ENCODE peak calls at places on chromosomes 4 and X, in four cellular contexts. Z is naive B cell, V is AG09319, D is GOT3. H is an unnamed sample.

GRCh38 chrX:20664774-20665173 is 398.1 kb upstream of the RPS6KA3 start:
- DNase-seq in V (no peak), Z (no peak), D (no peak), H (no peak)

GRCh38 chrX:35122756-35123155 is 180.2 kb downstream of the FAM47B start:
- DNase-seq in Z (no peak), D (no peak), V (no peak), H (no peak)

GRCh38 chrX:65671286-65671685 is 3.8 kb downstream of the MSN start:
- DNase-seq in V (no peak), Z (no peak), D (no peak), H (no peak)

GRCh38 chrX:150569155-150569477 is 695 bp downstream of the MTM1 start:
- DNase-seq in D (no peak), Z (peak; percentile 67), V (no peak), H (no peak)

GRCh38 chr4:68180858-68181531 is 51.3 kb upstream of the TMPRSS11F start:
- DNase-seq in D (no peak), V (no peak), Z (no peak), H (no peak)

GRCh38 chr4:156774422-156774821 is 197.2 kb downstream of the PDGFC start:
- DNase-seq in V (peak; percentile 67), D (no peak), Z (no peak), H (no peak)

GRCh38 chr4:165768281-165768680 is 104.8 kb upstream of the TLL1 start:
- DNase-seq in Z (no peak), D (no peak), V (no peak), H (no peak)

GRCh38 chr4:117965608-117966007 is 68.7 kb upstream of the NDST3 start:
- DNase-seq in V (no peak), Z (no peak), D (no peak), H (no peak)

GRCh38 chr4:98232202-98232601 is 29.0 kb upstream of the RAP1GDS1 start:
- DNase-seq in D (no peak), V (no peak), Z (no peak), H (no peak)

GRCh38 chr4:5448286-5448685 is 260.1 kb downstream of the EVC2 start:
- DNase-seq in Z (no peak), V (no peak), D (no peak), H (no peak)

GRCh38 chrX:45850775-45851433 is 650.2 kb upstream of the DIPK2B start:
- DNase-seq in Z (peak; percentile 2), D (no peak), V (no peak), H (peak; percentile 3)

GRCh38 chr4:48342559-48342878 is 1.2 kb downstream of the SLAIN2 start:
- DNase-seq in V (no peak), Z (peak; percentile 10), D (no peak), H (no peak)

GRCh38 chr4:140153744-140154571 is at the start of gene MAML3:
- DNase-seq in D (peak; percentile 55), Z (peak; percentile 76), V (peak; percentile 91), H (peak; percentile 89)

GRCh38 chr4:74874785-74875367 is 58.0 kb upstream of the PARM1 start:
- DNase-seq in Z (peak; percentile 58), V (peak; percentile 49), D (no peak), H (peak; percentile 73)

GRCh38 chr4:159159611-159160010 is 56.7 kb downstream of the RAPGEF2 start:
- DNase-seq in V (no peak), D (no peak), Z (no peak), H (no peak)

GRCh38 chr4:112968456-112969159 is 80.8 kb upstream of the ANK2 start:
- DNase-seq in Z (no peak), V (no peak), D (no peak), H (peak; percentile 19)

GRCh38 chr4:2260336-2261109 is 1.4 kb downstream of the MXD4 start:
- DNase-seq in Z (no peak), V (no peak), D (no peak), H (no peak)

GRCh38 chr4:187929024-187929423 is 66.5 kb upstream of the ZFP42 start:
- DNase-seq in Z (no peak), V (no peak), D (no peak), H (no peak)

H was measured in amniotic stem cell.